ENCODE peak calls at places on chromosomes 6 and 20, in five cellular contexts. One of them, this sample, is unnamed.

GRCh38 chr6:140078552-140079126 is 704.2 kb upstream of the CITED2 start:
- DNase-seq in HCT116: no peak
- DNase-seq in A549: no peak
- DNase-seq in NB4: no peak
- DNase-seq in prostate gland: no peak
- DNase-seq in this sample: no peak

GRCh38 chr6:122736606-122737005 is 42.9 kb upstream of the FABP7 start:
- DNase-seq in HCT116: no peak
- DNase-seq in A549: no peak
- DNase-seq in NB4: no peak
- DNase-seq in prostate gland: no peak
- DNase-seq in this sample: no peak

GRCh38 chr6:167797871-167798265 is 28.8 kb upstream of the AFDN start:
- DNase-seq in HCT116: no peak
- DNase-seq in A549: no peak
- DNase-seq in NB4: no peak
- DNase-seq in prostate gland: no peak
- DNase-seq in this sample: no peak

GRCh38 chr6:5205877-5206840 is 54.6 kb downstream of the LYRM4 start:
- DNase-seq in HCT116: no peak
- DNase-seq in A549: peak; percentile 29
- DNase-seq in NB4: peak; percentile 92
- DNase-seq in prostate gland: no peak
- DNase-seq in this sample: peak; percentile 85

GRCh38 chr6:39669117-39669690 is 56.0 kb downstream of the KIF6 start:
- DNase-seq in HCT116: no peak
- DNase-seq in A549: no peak
- DNase-seq in NB4: no peak
- DNase-seq in prostate gland: no peak
- DNase-seq in this sample: no peak

GRCh38 chr6:106226676-106227075 is 98.9 kb downstream of the ATG5 start:
- DNase-seq in HCT116: no peak
- DNase-seq in A549: no peak
- DNase-seq in NB4: no peak
- DNase-seq in prostate gland: no peak
- DNase-seq in this sample: no peak

GRCh38 chr6:170083236-170084051 is 207.4 kb downstream of the DLL1 start:
- DNase-seq in HCT116: no peak
- DNase-seq in A549: no peak
- DNase-seq in NB4: no peak
- DNase-seq in prostate gland: no peak
- DNase-seq in this sample: peak; percentile 61

GRCh38 chr20:45114465-45115385 is at the start of gene WFDC5:
- DNase-seq in HCT116: no peak
- DNase-seq in A549: no peak
- DNase-seq in NB4: no peak
- DNase-seq in prostate gland: peak; percentile 43
- DNase-seq in this sample: peak; percentile 74

GRCh38 chr6:112117554-112117953 is 30.2 kb downstream of the FAM229B start:
- DNase-seq in HCT116: no peak
- DNase-seq in A549: peak; percentile 5
- DNase-seq in NB4: peak; percentile 54
- DNase-seq in prostate gland: no peak
- DNase-seq in this sample: no peak

GRCh38 chr20:8972963-8973362 is 95.9 kb upstream of the PLCB4 start:
- DNase-seq in HCT116: no peak
- DNase-seq in A549: no peak
- DNase-seq in NB4: no peak
- DNase-seq in prostate gland: no peak
- DNase-seq in this sample: no peak

GRCh38 chr6:23180504-23181293 is 611.3 kb downstream of the HDGFL1 start:
- DNase-seq in HCT116: no peak
- DNase-seq in A549: no peak
- DNase-seq in NB4: no peak
- DNase-seq in prostate gland: peak; percentile 10
- DNase-seq in this sample: no peak

GRCh38 chr20:64001607-64002011 is 20.7 kb downstream of the PRPF6 start:
- DNase-seq in HCT116: no peak
- DNase-seq in A549: no peak
- DNase-seq in NB4: no peak
- DNase-seq in prostate gland: peak; percentile 59
- DNase-seq in this sample: no peak

GRCh38 chr6:121608270-121608669 is 172.8 kb downstream of the GJA1 start:
- DNase-seq in HCT116: no peak
- DNase-seq in A549: peak; percentile 13
- DNase-seq in NB4: no peak
- DNase-seq in prostate gland: no peak
- DNase-seq in this sample: no peak

GRCh38 chr6:139742671-139743070 is 368.2 kb upstream of the CITED2 start:
- DNase-seq in HCT116: no peak
- DNase-seq in A549: no peak
- DNase-seq in NB4: peak; percentile 51
- DNase-seq in prostate gland: no peak
- DNase-seq in this sample: no peak

GRCh38 chr6:30122515-30122914 is 9.6 kb upstream of the TRIM31 start:
- DNase-seq in HCT116: no peak
- DNase-seq in A549: no peak
- DNase-seq in NB4: no peak
- DNase-seq in prostate gland: no peak
- DNase-seq in this sample: no peak

GRCh38 chr6:132190815-132191175 is 210.5 kb downstream of the MOXD1 start:
- DNase-seq in HCT116: no peak
- DNase-seq in A549: no peak
- DNase-seq in NB4: no peak
- DNase-seq in prostate gland: no peak
- DNase-seq in this sample: no peak

DNA sequence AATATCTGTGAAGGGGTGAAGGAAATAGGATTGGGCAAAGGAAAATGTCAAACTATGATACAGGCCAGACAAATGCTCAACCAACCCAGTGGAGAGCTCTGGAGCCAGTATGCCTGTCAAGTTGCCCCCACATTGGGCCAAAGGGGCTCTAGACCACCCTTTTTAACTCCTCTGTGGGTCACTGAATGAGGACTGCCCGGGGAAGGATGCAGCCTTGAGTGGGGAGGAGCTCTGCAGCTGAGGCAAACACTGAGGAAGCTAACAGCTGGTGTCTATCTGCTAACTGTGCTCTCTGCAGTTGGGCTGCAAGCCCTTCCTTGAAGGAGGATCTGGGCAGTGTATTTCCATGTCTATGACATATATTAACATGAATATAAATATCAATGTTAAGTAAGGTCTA is 98.4 kb upstream of the PRSS16 start:
- DNase-seq in HCT116: no peak
- DNase-seq in A549: no peak
- DNase-seq in NB4: no peak
- DNase-seq in prostate gland: no peak
- DNase-seq in this sample: no peak
- H3K4me3 ChIP-seq in HCT116: no peak overlapping the region
- H3K4me3 ChIP-seq in A549: no peak overlapping the region
- H3K4me3 ChIP-seq in NB4: peak overlapping the region; percentile 1
- H3K4me3 ChIP-seq in prostate gland: no peak overlapping the region
- H3K4me3 ChIP-seq in this sample: no peak overlapping the region

DNA sequence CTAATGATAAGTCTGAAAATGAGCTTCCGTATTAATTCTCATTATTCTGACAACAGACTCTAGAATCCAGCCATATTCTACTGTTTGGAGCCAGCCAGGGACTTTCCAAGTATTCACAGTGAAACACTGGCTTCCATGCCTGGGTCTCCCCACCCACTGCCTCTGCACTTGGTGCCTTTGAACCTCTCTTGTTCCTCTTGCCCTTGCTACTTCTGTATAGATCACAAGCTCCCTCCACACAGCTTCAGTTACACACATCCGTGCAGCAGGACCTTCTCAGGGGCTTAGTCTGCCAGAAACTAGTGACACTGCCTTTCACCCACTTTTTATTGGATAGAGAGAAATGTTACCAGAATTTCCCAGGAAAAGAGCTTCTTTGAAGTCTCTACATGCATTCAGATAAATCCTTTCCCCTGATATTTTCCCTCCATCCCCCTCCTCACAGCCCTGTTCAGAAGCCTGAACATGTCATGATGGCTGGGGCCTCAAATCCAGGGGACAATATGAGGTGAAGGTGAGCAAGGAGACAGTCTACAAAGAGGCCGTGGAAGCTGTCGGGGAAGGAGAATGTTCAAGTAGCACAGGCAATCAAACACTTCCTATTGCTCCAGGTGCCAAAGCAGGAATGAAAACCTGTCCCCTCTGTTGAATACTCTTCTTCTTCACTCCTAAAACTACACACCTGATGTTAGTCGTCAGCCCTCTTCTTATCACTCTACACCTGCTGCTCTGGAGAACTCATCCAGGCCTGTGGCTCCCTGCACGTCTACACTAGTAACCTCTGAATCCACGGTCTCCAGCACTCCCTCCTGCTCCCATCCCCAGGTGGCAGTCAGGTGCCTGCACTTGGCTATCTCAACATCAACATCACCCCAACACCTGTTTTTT is 20.1 kb upstream of the HLA-DOA start:
- DNase-seq in HCT116: no peak
- DNase-seq in A549: no peak
- DNase-seq in NB4: no peak
- DNase-seq in prostate gland: no peak
- DNase-seq in this sample: no peak
- TF ChIP-seq POLR2A in HCT116: no peak
- TF ChIP-seq POLR2A in A549: no peak
- TF ChIP-seq POLR2A in NB4: no peak
- TF ChIP-seq POLR2A in prostate gland: no peak
- TF ChIP-seq POLR2A in this sample: no peak

DNA sequence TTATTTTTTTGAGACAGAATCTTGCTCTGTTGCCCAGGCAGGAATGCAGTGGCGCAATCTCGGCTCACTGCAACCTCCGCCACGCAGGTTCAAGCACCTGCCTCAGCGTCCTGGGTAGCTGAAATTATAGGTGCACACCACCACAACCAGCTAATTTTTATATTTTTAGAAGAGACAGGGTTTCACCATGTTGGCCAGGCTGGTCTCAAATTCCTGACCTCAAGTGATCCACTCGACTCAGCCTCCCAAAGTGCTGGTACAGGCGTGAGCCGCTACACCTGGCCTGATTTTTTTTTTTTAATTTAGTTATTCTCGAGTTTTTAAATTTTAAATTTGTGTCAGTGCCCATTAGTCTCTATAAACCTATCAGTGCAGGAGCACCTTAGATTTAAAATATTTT is 24.4 kb downstream of the ZNF133 start:
- DNase-seq in HCT116: no peak
- DNase-seq in A549: no peak
- DNase-seq in NB4: no peak
- DNase-seq in prostate gland: no peak
- DNase-seq in this sample: no peak
- TF ChIP-seq CTCF in HCT116: no peak
- TF ChIP-seq CTCF in A549: no peak
- TF ChIP-seq CTCF in NB4: no peak
- TF ChIP-seq CTCF in prostate gland: no peak
- TF ChIP-seq CTCF in this sample: no peak

GRCh38 chr20:23049201-23049932 is at the start of gene THBD:
- DNase-seq in HCT116: no peak
- DNase-seq in A549: peak; percentile 94
- DNase-seq in NB4: peak; percentile 84
- DNase-seq in prostate gland: peak; percentile 35
- DNase-seq in this sample: peak; percentile 83

GRCh38 chr20:23052904-23053303 is 3.4 kb upstream of the THBD start:
- DNase-seq in HCT116: no peak
- DNase-seq in A549: no peak
- DNase-seq in NB4: no peak
- DNase-seq in prostate gland: no peak
- DNase-seq in this sample: no peak

GRCh38 chr20:23049933-23050838 is 714 bp upstream of the THBD start:
- DNase-seq in HCT116: no peak
- DNase-seq in A549: peak; percentile 81
- DNase-seq in NB4: peak; percentile 73
- DNase-seq in prostate gland: no peak
- DNase-seq in this sample: peak; percentile 92

GRCh38 chr20:23048283-23049200 is 930 bp downstream of the THBD start:
- DNase-seq in HCT116: no peak
- DNase-seq in A549: peak; percentile 83
- DNase-seq in NB4: peak; percentile 89
- DNase-seq in prostate gland: peak; percentile 17
- DNase-seq in this sample: peak; percentile 91

GRCh38 chr20:23050847-23051627 is 1.6 kb upstream of the THBD start:
- DNase-seq in HCT116: peak; percentile 42
- DNase-seq in A549: peak; percentile 77
- DNase-seq in NB4: peak; percentile 97
- DNase-seq in prostate gland: peak; percentile 52
- DNase-seq in this sample: peak; percentile 84
- H3K4me3 ChIP-seq in HCT116: peak overlapping the region; percentile 67
- H3K4me3 ChIP-seq in A549: peak overlapping the region; percentile 72
- H3K4me3 ChIP-seq in NB4: peak overlapping the region; percentile 78
- H3K4me3 ChIP-seq in prostate gland: peak overlapping the region; percentile 24
- H3K4me3 ChIP-seq in this sample: peak overlapping the region; percentile 31

GRCh38 chr6:136249811-136250685 is at the start of gene MTFR2:
- DNase-seq in HCT116: peak; percentile 98
- DNase-seq in A549: peak; percentile 98
- DNase-seq in NB4: peak; percentile 100
- DNase-seq in prostate gland: peak; percentile 97
- DNase-seq in this sample: peak; percentile 98

GRCh38 chr6:136252441-136252840 is 2.3 kb upstream of the MTFR2 start:
- DNase-seq in HCT116: no peak
- DNase-seq in A549: no peak
- DNase-seq in NB4: no peak
- DNase-seq in prostate gland: no peak
- DNase-seq in this sample: no peak

GRCh38 chr6:136250686-136251008 is 536 bp upstream of the MTFR2 start:
- DNase-seq in HCT116: no peak
- DNase-seq in A549: no peak
- DNase-seq in NB4: no peak
- DNase-seq in prostate gland: no peak
- DNase-seq in this sample: no peak

GRCh38 chr6:136249336-136249735 is 775 bp downstream of the MTFR2 start:
- DNase-seq in HCT116: no peak
- DNase-seq in A549: no peak
- DNase-seq in NB4: peak; percentile 26
- DNase-seq in prostate gland: no peak
- DNase-seq in this sample: no peak

DNA sequence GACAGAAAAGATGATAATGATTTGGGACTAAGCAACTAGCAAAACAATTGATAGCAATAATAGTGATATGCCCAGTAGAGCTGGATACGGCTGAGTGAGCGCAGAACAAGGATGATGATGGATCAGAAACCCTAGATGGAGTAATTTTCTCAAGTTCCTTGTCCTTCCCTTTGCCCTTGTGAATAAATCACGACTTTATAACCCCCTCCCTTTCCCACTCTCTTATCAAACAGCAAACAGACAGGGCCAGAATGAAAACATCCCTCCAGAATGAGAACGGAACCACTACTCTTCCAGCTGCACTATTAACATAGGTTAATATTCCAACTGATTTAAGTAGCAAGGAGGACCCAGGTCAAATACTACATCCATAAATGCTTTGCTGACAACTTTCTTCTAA is 1.3 kb upstream of the MTFR2 start:
- DNase-seq in HCT116: no peak
- DNase-seq in A549: no peak
- DNase-seq in NB4: no peak
- DNase-seq in prostate gland: no peak
- DNase-seq in this sample: no peak
- TF ChIP-seq POLR2A in HCT116: no peak
- TF ChIP-seq POLR2A in A549: no peak
- TF ChIP-seq POLR2A in NB4: no peak
- TF ChIP-seq POLR2A in prostate gland: no peak
- TF ChIP-seq POLR2A in this sample: no peak

This sample was measured in lower leg skin.